ENCODE peak calls at places on chromosomes 5 and 9, in eight cellular contexts. One of them, this sample, is unnamed.

GRCh38 chr5:88938488-88938887 is 55.5 kb upstream of the MEF2C start:
- DNase-seq in astrocyte of the cerebellum: no peak
- DNase-seq in activated CD4-positive, alpha-beta T cell treated with anti-CD3 and anti-CD28 coated beads, Interleukin-2, amount 10 ng/mL, durations not matched to agents 24 days and 14 days: no peak
- DNase-seq in neural crest cell: no peak
- DNase-seq in activated T-cell treated with anti-CD3 and anti-CD28 coated beads for 1 hour: no peak
- DNase-seq in GM13977: no peak
- DNase-seq in naive thymus-derived CD8-positive, alpha-beta T cell: no peak
- DNase-seq in SIG-M5: no peak
- DNase-seq in this sample: no peak

GRCh38 chr5:168592014-168592368 is 12.8 kb upstream of the PANK3 start:
- DNase-seq in SIG-M5: no peak
- DNase-seq in astrocyte of the cerebellum: peak; percentile 31
- DNase-seq in neural crest cell: no peak
- DNase-seq in naive thymus-derived CD8-positive, alpha-beta T cell: no peak
- DNase-seq in GM13977: no peak
- DNase-seq in activated CD4-positive, alpha-beta T cell treated with anti-CD3 and anti-CD28 coated beads, Interleukin-2, amount 10 ng/mL, durations not matched to agents 24 days and 14 days: no peak
- DNase-seq in activated T-cell treated with anti-CD3 and anti-CD28 coated beads for 1 hour: no peak
- DNase-seq in this sample: no peak

GRCh38 chr5:140672455-140673186 is 755 bp downstream of the DND1 start:
- DNase-seq in astrocyte of the cerebellum: no peak
- DNase-seq in SIG-M5: no peak
- DNase-seq in naive thymus-derived CD8-positive, alpha-beta T cell: no peak
- DNase-seq in activated CD4-positive, alpha-beta T cell treated with anti-CD3 and anti-CD28 coated beads, Interleukin-2, amount 10 ng/mL, durations not matched to agents 24 days and 14 days: no peak
- DNase-seq in neural crest cell: no peak
- DNase-seq in activated T-cell treated with anti-CD3 and anti-CD28 coated beads for 1 hour: no peak
- DNase-seq in GM13977: no peak
- DNase-seq in this sample: peak; percentile 26

GRCh38 chr9:82750411-82750918 is 312.5 kb downstream of the RASEF start:
- DNase-seq in naive thymus-derived CD8-positive, alpha-beta T cell: no peak
- DNase-seq in activated CD4-positive, alpha-beta T cell treated with anti-CD3 and anti-CD28 coated beads, Interleukin-2, amount 10 ng/mL, durations not matched to agents 24 days and 14 days: no peak
- DNase-seq in SIG-M5: no peak
- DNase-seq in astrocyte of the cerebellum: no peak
- DNase-seq in activated T-cell treated with anti-CD3 and anti-CD28 coated beads for 1 hour: no peak
- DNase-seq in neural crest cell: no peak
- DNase-seq in GM13977: no peak
- DNase-seq in this sample: no peak

GRCh38 chr5:125283372-125283771 is 536.9 kb upstream of the ZNF608 start:
- DNase-seq in GM13977: no peak
- DNase-seq in SIG-M5: no peak
- DNase-seq in naive thymus-derived CD8-positive, alpha-beta T cell: no peak
- DNase-seq in activated T-cell treated with anti-CD3 and anti-CD28 coated beads for 1 hour: no peak
- DNase-seq in activated CD4-positive, alpha-beta T cell treated with anti-CD3 and anti-CD28 coated beads, Interleukin-2, amount 10 ng/mL, durations not matched to agents 24 days and 14 days: no peak
- DNase-seq in neural crest cell: no peak
- DNase-seq in astrocyte of the cerebellum: no peak
- DNase-seq in this sample: no peak

GRCh38 chr5:147460380-147460779 is 49.5 kb downstream of the DPYSL3 start:
- DNase-seq in GM13977: no peak
- DNase-seq in activated T-cell treated with anti-CD3 and anti-CD28 coated beads for 1 hour: no peak
- DNase-seq in neural crest cell: no peak
- DNase-seq in naive thymus-derived CD8-positive, alpha-beta T cell: no peak
- DNase-seq in activated CD4-positive, alpha-beta T cell treated with anti-CD3 and anti-CD28 coated beads, Interleukin-2, amount 10 ng/mL, durations not matched to agents 24 days and 14 days: no peak
- DNase-seq in astrocyte of the cerebellum: no peak
- DNase-seq in SIG-M5: no peak
- DNase-seq in this sample: no peak

GRCh38 chr9:89387197-89387849 is 69.0 kb downstream of the SECISBP2 start:
- DNase-seq in activated CD4-positive, alpha-beta T cell treated with anti-CD3 and anti-CD28 coated beads, Interleukin-2, amount 10 ng/mL, durations not matched to agents 24 days and 14 days: no peak
- DNase-seq in SIG-M5: no peak
- DNase-seq in GM13977: no peak
- DNase-seq in naive thymus-derived CD8-positive, alpha-beta T cell: no peak
- DNase-seq in activated T-cell treated with anti-CD3 and anti-CD28 coated beads for 1 hour: no peak
- DNase-seq in astrocyte of the cerebellum: no peak
- DNase-seq in neural crest cell: no peak
- DNase-seq in this sample: no peak

GRCh38 chr5:150057052-150057451 is 29.3 kb downstream of the CSF1R start:
- DNase-seq in SIG-M5: no peak
- DNase-seq in naive thymus-derived CD8-positive, alpha-beta T cell: no peak
- DNase-seq in activated CD4-positive, alpha-beta T cell treated with anti-CD3 and anti-CD28 coated beads, Interleukin-2, amount 10 ng/mL, durations not matched to agents 24 days and 14 days: no peak
- DNase-seq in neural crest cell: no peak
- DNase-seq in activated T-cell treated with anti-CD3 and anti-CD28 coated beads for 1 hour: no peak
- DNase-seq in astrocyte of the cerebellum: no peak
- DNase-seq in GM13977: no peak
- DNase-seq in this sample: no peak

GRCh38 chr9:122325124-122325523 is 45.7 kb upstream of the PTGS1 start:
- DNase-seq in GM13977: no peak
- DNase-seq in naive thymus-derived CD8-positive, alpha-beta T cell: no peak
- DNase-seq in astrocyte of the cerebellum: no peak
- DNase-seq in activated CD4-positive, alpha-beta T cell treated with anti-CD3 and anti-CD28 coated beads, Interleukin-2, amount 10 ng/mL, durations not matched to agents 24 days and 14 days: no peak
- DNase-seq in activated T-cell treated with anti-CD3 and anti-CD28 coated beads for 1 hour: no peak
- DNase-seq in neural crest cell: no peak
- DNase-seq in SIG-M5: no peak
- DNase-seq in this sample: no peak

GRCh38 chr9:6184749-6185645 is 30.6 kb upstream of the IL33 start:
- DNase-seq in neural crest cell: no peak
- DNase-seq in activated CD4-positive, alpha-beta T cell treated with anti-CD3 and anti-CD28 coated beads, Interleukin-2, amount 10 ng/mL, durations not matched to agents 24 days and 14 days: no peak
- DNase-seq in naive thymus-derived CD8-positive, alpha-beta T cell: no peak
- DNase-seq in GM13977: peak; percentile 70
- DNase-seq in activated T-cell treated with anti-CD3 and anti-CD28 coated beads for 1 hour: no peak
- DNase-seq in astrocyte of the cerebellum: no peak
- DNase-seq in SIG-M5: no peak
- DNase-seq in this sample: peak; percentile 50

GRCh38 chr9:91182429-91182828 is 179.3 kb downstream of the AUH start:
- DNase-seq in naive thymus-derived CD8-positive, alpha-beta T cell: no peak
- DNase-seq in astrocyte of the cerebellum: no peak
- DNase-seq in activated T-cell treated with anti-CD3 and anti-CD28 coated beads for 1 hour: no peak
- DNase-seq in GM13977: no peak
- DNase-seq in neural crest cell: no peak
- DNase-seq in SIG-M5: no peak
- DNase-seq in activated CD4-positive, alpha-beta T cell treated with anti-CD3 and anti-CD28 coated beads, Interleukin-2, amount 10 ng/mL, durations not matched to agents 24 days and 14 days: no peak
- DNase-seq in this sample: no peak

GRCh38 chr9:111857555-111858211 is 38.9 kb upstream of the UGCG start:
- DNase-seq in astrocyte of the cerebellum: no peak
- DNase-seq in neural crest cell: no peak
- DNase-seq in activated T-cell treated with anti-CD3 and anti-CD28 coated beads for 1 hour: no peak
- DNase-seq in SIG-M5: no peak
- DNase-seq in activated CD4-positive, alpha-beta T cell treated with anti-CD3 and anti-CD28 coated beads, Interleukin-2, amount 10 ng/mL, durations not matched to agents 24 days and 14 days: no peak
- DNase-seq in GM13977: no peak
- DNase-seq in naive thymus-derived CD8-positive, alpha-beta T cell: no peak
- DNase-seq in this sample: no peak

GRCh38 chr9:34501372-34501771 is 21.4 kb downstream of the ENHO start:
- DNase-seq in GM13977: no peak
- DNase-seq in activated CD4-positive, alpha-beta T cell treated with anti-CD3 and anti-CD28 coated beads, Interleukin-2, amount 10 ng/mL, durations not matched to agents 24 days and 14 days: no peak
- DNase-seq in SIG-M5: no peak
- DNase-seq in naive thymus-derived CD8-positive, alpha-beta T cell: no peak
- DNase-seq in neural crest cell: no peak
- DNase-seq in activated T-cell treated with anti-CD3 and anti-CD28 coated beads for 1 hour: no peak
- DNase-seq in astrocyte of the cerebellum: no peak
- DNase-seq in this sample: no peak

GRCh38 chr5:172585114-172585513 is 55.9 kb upstream of the NEURL1B start:
- DNase-seq in naive thymus-derived CD8-positive, alpha-beta T cell: no peak
- DNase-seq in SIG-M5: no peak
- DNase-seq in astrocyte of the cerebellum: no peak
- DNase-seq in activated T-cell treated with anti-CD3 and anti-CD28 coated beads for 1 hour: no peak
- DNase-seq in GM13977: no peak
- DNase-seq in neural crest cell: no peak
- DNase-seq in activated CD4-positive, alpha-beta T cell treated with anti-CD3 and anti-CD28 coated beads, Interleukin-2, amount 10 ng/mL, durations not matched to agents 24 days and 14 days: no peak
- DNase-seq in this sample: no peak

GRCh38 chr9:131116281-131117101 is 8.9 kb upstream of the NUP214 start:
- DNase-seq in neural crest cell: no peak
- DNase-seq in GM13977: no peak
- DNase-seq in activated T-cell treated with anti-CD3 and anti-CD28 coated beads for 1 hour: no peak
- DNase-seq in naive thymus-derived CD8-positive, alpha-beta T cell: no peak
- DNase-seq in SIG-M5: no peak
- DNase-seq in activated CD4-positive, alpha-beta T cell treated with anti-CD3 and anti-CD28 coated beads, Interleukin-2, amount 10 ng/mL, durations not matched to agents 24 days and 14 days: no peak
- DNase-seq in astrocyte of the cerebellum: no peak
- DNase-seq in this sample: no peak

GRCh38 chr5:74643160-74643562 is 2.6 kb upstream of the ENC1 start:
- DNase-seq in naive thymus-derived CD8-positive, alpha-beta T cell: no peak
- DNase-seq in GM13977: no peak
- DNase-seq in neural crest cell: no peak
- DNase-seq in activated CD4-positive, alpha-beta T cell treated with anti-CD3 and anti-CD28 coated beads, Interleukin-2, amount 10 ng/mL, durations not matched to agents 24 days and 14 days: no peak
- DNase-seq in SIG-M5: peak; percentile 43
- DNase-seq in astrocyte of the cerebellum: peak; percentile 57
- DNase-seq in activated T-cell treated with anti-CD3 and anti-CD28 coated beads for 1 hour: no peak
- DNase-seq in this sample: no peak

GRCh38 chr9:101317735-101318134 is 67.1 kb downstream of the BAAT start:
- DNase-seq in activated CD4-positive, alpha-beta T cell treated with anti-CD3 and anti-CD28 coated beads, Interleukin-2, amount 10 ng/mL, durations not matched to agents 24 days and 14 days: no peak
- DNase-seq in activated T-cell treated with anti-CD3 and anti-CD28 coated beads for 1 hour: no peak
- DNase-seq in naive thymus-derived CD8-positive, alpha-beta T cell: no peak
- DNase-seq in GM13977: no peak
- DNase-seq in SIG-M5: no peak
- DNase-seq in neural crest cell: no peak
- DNase-seq in astrocyte of the cerebellum: no peak
- DNase-seq in this sample: no peak

GRCh38 chr9:98372077-98372812 is 116.8 kb upstream of the TBC1D2 start:
- DNase-seq in neural crest cell: no peak
- DNase-seq in activated CD4-positive, alpha-beta T cell treated with anti-CD3 and anti-CD28 coated beads, Interleukin-2, amount 10 ng/mL, durations not matched to agents 24 days and 14 days: no peak
- DNase-seq in GM13977: no peak
- DNase-seq in SIG-M5: no peak
- DNase-seq in astrocyte of the cerebellum: no peak
- DNase-seq in naive thymus-derived CD8-positive, alpha-beta T cell: no peak
- DNase-seq in activated T-cell treated with anti-CD3 and anti-CD28 coated beads for 1 hour: no peak
- DNase-seq in this sample: no peak

GRCh38 chr5:14472986-14473567 is 108.5 kb upstream of the OTULINL start:
- DNase-seq in neural crest cell: no peak
- DNase-seq in SIG-M5: no peak
- DNase-seq in activated T-cell treated with anti-CD3 and anti-CD28 coated beads for 1 hour: no peak
- DNase-seq in GM13977: no peak
- DNase-seq in astrocyte of the cerebellum: no peak
- DNase-seq in naive thymus-derived CD8-positive, alpha-beta T cell: no peak
- DNase-seq in activated CD4-positive, alpha-beta T cell treated with anti-CD3 and anti-CD28 coated beads, Interleukin-2, amount 10 ng/mL, durations not matched to agents 24 days and 14 days: no peak
- DNase-seq in this sample: no peak

GRCh38 chr9:137813651-137814415 is 63.7 kb upstream of the CACNA1B start:
- DNase-seq in activated T-cell treated with anti-CD3 and anti-CD28 coated beads for 1 hour: no peak
- DNase-seq in astrocyte of the cerebellum: no peak
- DNase-seq in SIG-M5: no peak
- DNase-seq in activated CD4-positive, alpha-beta T cell treated with anti-CD3 and anti-CD28 coated beads, Interleukin-2, amount 10 ng/mL, durations not matched to agents 24 days and 14 days: no peak
- DNase-seq in neural crest cell: no peak
- DNase-seq in naive thymus-derived CD8-positive, alpha-beta T cell: no peak
- DNase-seq in GM13977: no peak
- DNase-seq in this sample: no peak

GRCh38 chr9:115305543-115305942 is 187.6 kb upstream of the TNC start:
- DNase-seq in GM13977: no peak
- DNase-seq in activated T-cell treated with anti-CD3 and anti-CD28 coated beads for 1 hour: no peak
- DNase-seq in neural crest cell: no peak
- DNase-seq in astrocyte of the cerebellum: no peak
- DNase-seq in SIG-M5: no peak
- DNase-seq in naive thymus-derived CD8-positive, alpha-beta T cell: no peak
- DNase-seq in activated CD4-positive, alpha-beta T cell treated with anti-CD3 and anti-CD28 coated beads, Interleukin-2, amount 10 ng/mL, durations not matched to agents 24 days and 14 days: no peak
- DNase-seq in this sample: no peak

GRCh38 chr5:148145916-148146315 is 22.4 kb upstream of the SPINK14 start:
- DNase-seq in naive thymus-derived CD8-positive, alpha-beta T cell: no peak
- DNase-seq in neural crest cell: no peak
- DNase-seq in activated T-cell treated with anti-CD3 and anti-CD28 coated beads for 1 hour: no peak
- DNase-seq in SIG-M5: no peak
- DNase-seq in GM13977: no peak
- DNase-seq in activated CD4-positive, alpha-beta T cell treated with anti-CD3 and anti-CD28 coated beads, Interleukin-2, amount 10 ng/mL, durations not matched to agents 24 days and 14 days: no peak
- DNase-seq in astrocyte of the cerebellum: peak; percentile 16
- DNase-seq in this sample: no peak

GRCh38 chr5:146291421-146292074 is 47.1 kb upstream of the POU4F3 start:
- DNase-seq in astrocyte of the cerebellum: peak; percentile 42
- DNase-seq in SIG-M5: no peak
- DNase-seq in activated CD4-positive, alpha-beta T cell treated with anti-CD3 and anti-CD28 coated beads, Interleukin-2, amount 10 ng/mL, durations not matched to agents 24 days and 14 days: peak; percentile 71
- DNase-seq in naive thymus-derived CD8-positive, alpha-beta T cell: no peak
- DNase-seq in neural crest cell: peak; percentile 11
- DNase-seq in GM13977: peak; percentile 51
- DNase-seq in activated T-cell treated with anti-CD3 and anti-CD28 coated beads for 1 hour: no peak
- DNase-seq in this sample: no peak

GRCh38 chr9:115353681-115354080 is 235.7 kb upstream of the TNC start:
- DNase-seq in GM13977: no peak
- DNase-seq in naive thymus-derived CD8-positive, alpha-beta T cell: no peak
- DNase-seq in SIG-M5: no peak
- DNase-seq in activated T-cell treated with anti-CD3 and anti-CD28 coated beads for 1 hour: no peak
- DNase-seq in neural crest cell: no peak
- DNase-seq in astrocyte of the cerebellum: no peak
- DNase-seq in activated CD4-positive, alpha-beta T cell treated with anti-CD3 and anti-CD28 coated beads, Interleukin-2, amount 10 ng/mL, durations not matched to agents 24 days and 14 days: no peak
- DNase-seq in this sample: no peak

GRCh38 chr9:4303002-4303401 is 3.1 kb upstream of the GLIS3 start:
- DNase-seq in neural crest cell: no peak
- DNase-seq in GM13977: no peak
- DNase-seq in SIG-M5: no peak
- DNase-seq in astrocyte of the cerebellum: no peak
- DNase-seq in naive thymus-derived CD8-positive, alpha-beta T cell: no peak
- DNase-seq in activated CD4-positive, alpha-beta T cell treated with anti-CD3 and anti-CD28 coated beads, Interleukin-2, amount 10 ng/mL, durations not matched to agents 24 days and 14 days: no peak
- DNase-seq in activated T-cell treated with anti-CD3 and anti-CD28 coated beads for 1 hour: no peak
- DNase-seq in this sample: no peak

GRCh38 chr5:114055810-114056476 is 305.9 kb upstream of the KCNN2 start:
- DNase-seq in GM13977: no peak
- DNase-seq in activated T-cell treated with anti-CD3 and anti-CD28 coated beads for 1 hour: no peak
- DNase-seq in naive thymus-derived CD8-positive, alpha-beta T cell: no peak
- DNase-seq in SIG-M5: no peak
- DNase-seq in neural crest cell: no peak
- DNase-seq in activated CD4-positive, alpha-beta T cell treated with anti-CD3 and anti-CD28 coated beads, Interleukin-2, amount 10 ng/mL, durations not matched to agents 24 days and 14 days: no peak
- DNase-seq in astrocyte of the cerebellum: no peak
- DNase-seq in this sample: no peak

GRCh38 chr5:56269216-56269927 is 36.2 kb upstream of the ANKRD55 start:
- DNase-seq in GM13977: peak; percentile 54
- DNase-seq in neural crest cell: peak; percentile 18
- DNase-seq in activated CD4-positive, alpha-beta T cell treated with anti-CD3 and anti-CD28 coated beads, Interleukin-2, amount 10 ng/mL, durations not matched to agents 24 days and 14 days: peak; percentile 77
- DNase-seq in SIG-M5: peak; percentile 17
- DNase-seq in activated T-cell treated with anti-CD3 and anti-CD28 coated beads for 1 hour: no peak
- DNase-seq in astrocyte of the cerebellum: peak; percentile 26
- DNase-seq in naive thymus-derived CD8-positive, alpha-beta T cell: no peak
- DNase-seq in this sample: no peak

GRCh38 chr5:148912714-148913398 is 86.4 kb downstream of the ADRB2 start:
- DNase-seq in GM13977: no peak
- DNase-seq in neural crest cell: no peak
- DNase-seq in SIG-M5: no peak
- DNase-seq in activated CD4-positive, alpha-beta T cell treated with anti-CD3 and anti-CD28 coated beads, Interleukin-2, amount 10 ng/mL, durations not matched to agents 24 days and 14 days: no peak
- DNase-seq in naive thymus-derived CD8-positive, alpha-beta T cell: no peak
- DNase-seq in astrocyte of the cerebellum: peak; percentile 85
- DNase-seq in activated T-cell treated with anti-CD3 and anti-CD28 coated beads for 1 hour: no peak
- DNase-seq in this sample: no peak

GRCh38 chr9:38359689-38360385 is 32.7 kb upstream of the ALDH1B1 start:
- DNase-seq in naive thymus-derived CD8-positive, alpha-beta T cell: no peak
- DNase-seq in astrocyte of the cerebellum: no peak
- DNase-seq in neural crest cell: no peak
- DNase-seq in activated T-cell treated with anti-CD3 and anti-CD28 coated beads for 1 hour: no peak
- DNase-seq in activated CD4-positive, alpha-beta T cell treated with anti-CD3 and anti-CD28 coated beads, Interleukin-2, amount 10 ng/mL, durations not matched to agents 24 days and 14 days: no peak
- DNase-seq in SIG-M5: no peak
- DNase-seq in GM13977: no peak
- DNase-seq in this sample: no peak

GRCh38 chr5:175867587-175868347 is 3.6 kb upstream of the CPLX2 start:
- DNase-seq in activated T-cell treated with anti-CD3 and anti-CD28 coated beads for 1 hour: no peak
- DNase-seq in naive thymus-derived CD8-positive, alpha-beta T cell: no peak
- DNase-seq in activated CD4-positive, alpha-beta T cell treated with anti-CD3 and anti-CD28 coated beads, Interleukin-2, amount 10 ng/mL, durations not matched to agents 24 days and 14 days: no peak
- DNase-seq in astrocyte of the cerebellum: no peak
- DNase-seq in SIG-M5: no peak
- DNase-seq in neural crest cell: no peak
- DNase-seq in GM13977: no peak
- DNase-seq in this sample: no peak

GRCh38 chr5:72510610-72511121 is 3.5 kb upstream of the ZNF366 start:
- DNase-seq in activated T-cell treated with anti-CD3 and anti-CD28 coated beads for 1 hour: no peak
- DNase-seq in astrocyte of the cerebellum: peak; percentile 63
- DNase-seq in GM13977: no peak
- DNase-seq in neural crest cell: no peak
- DNase-seq in naive thymus-derived CD8-positive, alpha-beta T cell: no peak
- DNase-seq in SIG-M5: no peak
- DNase-seq in activated CD4-positive, alpha-beta T cell treated with anti-CD3 and anti-CD28 coated beads, Interleukin-2, amount 10 ng/mL, durations not matched to agents 24 days and 14 days: no peak
- DNase-seq in this sample: peak; percentile 30

GRCh38 chr9:93262537-93263310 is 78.8 kb downstream of the WNK2 start:
- DNase-seq in GM13977: peak; percentile 21
- DNase-seq in activated CD4-positive, alpha-beta T cell treated with anti-CD3 and anti-CD28 coated beads, Interleukin-2, amount 10 ng/mL, durations not matched to agents 24 days and 14 days: no peak
- DNase-seq in neural crest cell: no peak
- DNase-seq in naive thymus-derived CD8-positive, alpha-beta T cell: no peak
- DNase-seq in SIG-M5: no peak
- DNase-seq in activated T-cell treated with anti-CD3 and anti-CD28 coated beads for 1 hour: no peak
- DNase-seq in astrocyte of the cerebellum: no peak
- DNase-seq in this sample: no peak

GRCh38 chr9:127642047-127642740 is 30.1 kb downstream of the STXBP1 start:
- DNase-seq in naive thymus-derived CD8-positive, alpha-beta T cell: no peak
- DNase-seq in astrocyte of the cerebellum: no peak
- DNase-seq in neural crest cell: no peak
- DNase-seq in GM13977: no peak
- DNase-seq in SIG-M5: no peak
- DNase-seq in activated T-cell treated with anti-CD3 and anti-CD28 coated beads for 1 hour: no peak
- DNase-seq in activated CD4-positive, alpha-beta T cell treated with anti-CD3 and anti-CD28 coated beads, Interleukin-2, amount 10 ng/mL, durations not matched to agents 24 days and 14 days: no peak
- DNase-seq in this sample: no peak

GRCh38 chr5:79841172-79841571 is 149.9 kb downstream of the MTX3 start:
- DNase-seq in GM13977: no peak
- DNase-seq in naive thymus-derived CD8-positive, alpha-beta T cell: no peak
- DNase-seq in SIG-M5: no peak
- DNase-seq in astrocyte of the cerebellum: no peak
- DNase-seq in neural crest cell: no peak
- DNase-seq in activated CD4-positive, alpha-beta T cell treated with anti-CD3 and anti-CD28 coated beads, Interleukin-2, amount 10 ng/mL, durations not matched to agents 24 days and 14 days: no peak
- DNase-seq in activated T-cell treated with anti-CD3 and anti-CD28 coated beads for 1 hour: no peak
- DNase-seq in this sample: no peak